ENCODE peak calls at places on chromosomes 11 and 22, in nine cellular contexts. One of them, this sample, is unnamed.

GRCh38 chr11:131614514-131615085 is 244.2 kb downstream of the NTM start:
- DNase-seq in GM23338: no peak
- DNase-seq in neural progenitor cell: no peak
- DNase-seq in HCT116: no peak
- DNase-seq in GM23248: no peak
- DNase-seq in SK-N-SH: no peak
- DNase-seq in hepatocyte: no peak
- DNase-seq in OCI-LY7: no peak
- DNase-seq in MM.1S: no peak
- DNase-seq in this sample: no peak

GRCh38 chr11:96228472-96228871 is 114.5 kb downstream of the MAML2 start:
- DNase-seq in GM23338: no peak
- DNase-seq in neural progenitor cell: no peak
- DNase-seq in HCT116: peak; percentile 16
- DNase-seq in GM23248: peak; percentile 85
- DNase-seq in SK-N-SH: no peak
- DNase-seq in hepatocyte: peak; percentile 66
- DNase-seq in OCI-LY7: no peak
- DNase-seq in MM.1S: no peak
- DNase-seq in this sample: peak; percentile 98

GRCh38 chr22:37153901-37154300 is 4.2 kb upstream of the IL2RB start:
- DNase-seq in GM23338: no peak
- DNase-seq in neural progenitor cell: no peak
- DNase-seq in HCT116: no peak
- DNase-seq in GM23248: no peak
- DNase-seq in SK-N-SH: no peak
- DNase-seq in hepatocyte: no peak
- DNase-seq in OCI-LY7: no peak
- DNase-seq in MM.1S: no peak
- DNase-seq in this sample: no peak

GRCh38 chr11:126716456-126717083 is 284.0 kb downstream of the KIRREL3 start:
- DNase-seq in GM23338: peak; percentile 77
- DNase-seq in neural progenitor cell: peak; percentile 61
- DNase-seq in HCT116: peak; percentile 26
- DNase-seq in GM23248: peak; percentile 47
- DNase-seq in SK-N-SH: peak; percentile 75
- DNase-seq in hepatocyte: peak; percentile 66
- DNase-seq in OCI-LY7: peak; percentile 43
- DNase-seq in MM.1S: peak; percentile 61
- DNase-seq in this sample: peak; percentile 48

GRCh38 chr11:126628450-126628789 is 272.9 kb downstream of the ST3GAL4 start:
- DNase-seq in GM23338: no peak
- DNase-seq in neural progenitor cell: no peak
- DNase-seq in HCT116: no peak
- DNase-seq in GM23248: no peak
- DNase-seq in SK-N-SH: no peak
- DNase-seq in hepatocyte: no peak
- DNase-seq in OCI-LY7: no peak
- DNase-seq in MM.1S: no peak
- DNase-seq in this sample: no peak

GRCh38 chr11:109940816-109941215 is 152.4 kb upstream of the ZC3H12C start:
- DNase-seq in GM23338: no peak
- DNase-seq in neural progenitor cell: no peak
- DNase-seq in HCT116: peak; percentile 39
- DNase-seq in GM23248: peak; percentile 95
- DNase-seq in SK-N-SH: no peak
- DNase-seq in hepatocyte: peak; percentile 10
- DNase-seq in OCI-LY7: no peak
- DNase-seq in MM.1S: no peak
- DNase-seq in this sample: peak; percentile 97

GRCh38 chr11:18367431-18367830 is 26.9 kb upstream of the LDHA start:
- DNase-seq in GM23338: no peak
- DNase-seq in neural progenitor cell: no peak
- DNase-seq in HCT116: no peak
- DNase-seq in GM23248: peak; percentile 34
- DNase-seq in SK-N-SH: no peak
- DNase-seq in hepatocyte: no peak
- DNase-seq in OCI-LY7: no peak
- DNase-seq in MM.1S: no peak
- DNase-seq in this sample: no peak

GRCh38 chr11:33063326-33063775 is 24.0 kb downstream of the TCP11L1 start:
- DNase-seq in GM23338: no peak
- DNase-seq in neural progenitor cell: no peak
- DNase-seq in HCT116: no peak
- DNase-seq in GM23248: peak; percentile 85
- DNase-seq in SK-N-SH: no peak
- DNase-seq in hepatocyte: no peak
- DNase-seq in OCI-LY7: no peak
- DNase-seq in MM.1S: no peak
- DNase-seq in this sample: no peak

GRCh38 chr11:335779-336665 is 15.4 kb upstream of the IFITM3 start:
- DNase-seq in GM23338: no peak
- DNase-seq in neural progenitor cell: peak; percentile 55
- DNase-seq in HCT116: no peak
- DNase-seq in GM23248: no peak
- DNase-seq in SK-N-SH: no peak
- DNase-seq in hepatocyte: peak; percentile 38
- DNase-seq in OCI-LY7: peak; percentile 43
- DNase-seq in MM.1S: no peak
- DNase-seq in this sample: no peak

GRCh38 chr11:102683277-102683676 is 22.3 kb downstream of the MMP27 start:
- DNase-seq in GM23338: peak; percentile 34
- DNase-seq in neural progenitor cell: peak; percentile 5
- DNase-seq in HCT116: peak; percentile 15
- DNase-seq in GM23248: no peak
- DNase-seq in SK-N-SH: no peak
- DNase-seq in hepatocyte: no peak
- DNase-seq in OCI-LY7: no peak
- DNase-seq in MM.1S: no peak
- DNase-seq in this sample: peak; percentile 53

GRCh38 chr22:38941488-38941987 is 15.9 kb upstream of the APOBEC3A start:
- DNase-seq in GM23338: no peak
- DNase-seq in neural progenitor cell: peak; percentile 0
- DNase-seq in HCT116: no peak
- DNase-seq in GM23248: no peak
- DNase-seq in SK-N-SH: no peak
- DNase-seq in hepatocyte: no peak
- DNase-seq in OCI-LY7: no peak
- DNase-seq in MM.1S: peak; percentile 30
- DNase-seq in this sample: no peak

GRCh38 chr11:44453871-44454270 is 111.6 kb upstream of the CD82 start:
- DNase-seq in GM23338: no peak
- DNase-seq in neural progenitor cell: no peak
- DNase-seq in HCT116: no peak
- DNase-seq in GM23248: no peak
- DNase-seq in SK-N-SH: no peak
- DNase-seq in hepatocyte: peak; percentile 58
- DNase-seq in OCI-LY7: no peak
- DNase-seq in MM.1S: no peak
- DNase-seq in this sample: no peak

GRCh38 chr11:60500276-60500935 is 7.8 kb downstream of the MS4A12 start:
- DNase-seq in GM23338: peak; percentile 83
- DNase-seq in neural progenitor cell: peak; percentile 3
- DNase-seq in HCT116: no peak
- DNase-seq in GM23248: peak; percentile 6
- DNase-seq in SK-N-SH: no peak
- DNase-seq in hepatocyte: no peak
- DNase-seq in OCI-LY7: no peak
- DNase-seq in MM.1S: no peak
- DNase-seq in this sample: no peak

GRCh38 chr22:27195104-27195503 is 537.7 kb downstream of the MIAT start:
- DNase-seq in GM23338: no peak
- DNase-seq in neural progenitor cell: no peak
- DNase-seq in HCT116: no peak
- DNase-seq in GM23248: no peak
- DNase-seq in SK-N-SH: no peak
- DNase-seq in hepatocyte: no peak
- DNase-seq in OCI-LY7: no peak
- DNase-seq in MM.1S: no peak
- DNase-seq in this sample: no peak
- TF ChIP-seq EZH2phosphoT487 in GM23338: no peak
- TF ChIP-seq EZH2phosphoT487 in neural progenitor cell: no peak
- TF ChIP-seq EZH2phosphoT487 in HCT116: no peak
- TF ChIP-seq EZH2phosphoT487 in GM23248: no peak
- TF ChIP-seq EZH2phosphoT487 in SK-N-SH: no peak
- TF ChIP-seq EZH2phosphoT487 in hepatocyte: no peak
- TF ChIP-seq EZH2phosphoT487 in OCI-LY7: no peak
- TF ChIP-seq EZH2phosphoT487 in MM.1S: no peak
- TF ChIP-seq EZH2phosphoT487 in this sample: no peak

GRCh38 chr11:47256374-47256773 is 1.4 kb upstream of the NR1H3 start:
- DNase-seq in GM23338: no peak
- DNase-seq in neural progenitor cell: no peak
- DNase-seq in HCT116: no peak
- DNase-seq in GM23248: no peak
- DNase-seq in SK-N-SH: no peak
- DNase-seq in hepatocyte: no peak
- DNase-seq in OCI-LY7: no peak
- DNase-seq in MM.1S: no peak
- DNase-seq in this sample: no peak
- H3K4me1 ChIP-seq in GM23338: peaks cover 33% of the 10 kb centered on the region
- H3K4me1 ChIP-seq in neural progenitor cell: peaks cover 29% of the 10 kb centered on the region
- H3K4me1 ChIP-seq in HCT116: peaks cover 7% of the 10 kb centered on the region
- H3K4me1 ChIP-seq in GM23248: peaks cover 23% of the 10 kb centered on the region
- H3K4me1 ChIP-seq in SK-N-SH: peaks cover 18% of the 10 kb centered on the region
- H3K4me1 ChIP-seq in hepatocyte: peaks cover 44% of the 10 kb centered on the region
- H3K4me1 ChIP-seq in OCI-LY7: peaks cover 4% of the 10 kb centered on the region
- H3K4me1 ChIP-seq in MM.1S: no peaks in the 10 kb centered on the region
- H3K4me1 ChIP-seq in this sample: peaks cover 41% of the 10 kb centered on the region

DNA sequence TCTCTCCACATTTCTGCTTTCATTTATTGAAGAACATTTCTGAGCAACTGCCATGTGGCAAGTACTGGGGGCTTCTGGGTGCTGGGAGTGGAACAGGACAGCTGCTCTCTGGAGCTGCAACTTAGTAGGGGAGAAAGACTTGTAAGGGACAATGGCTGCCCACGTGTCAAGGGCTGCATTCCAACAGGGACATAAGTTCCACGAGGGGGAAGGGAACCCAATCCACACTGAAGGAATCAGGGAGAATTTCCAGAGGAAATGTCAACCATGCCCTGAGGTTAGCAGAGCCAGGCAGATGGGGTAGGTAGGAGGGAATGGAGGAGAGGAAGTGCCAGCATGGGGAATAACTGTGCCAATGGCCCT is 1.7 kb downstream of the MAPK8IP2 start:
- DNase-seq in GM23338: no peak
- DNase-seq in neural progenitor cell: no peak
- DNase-seq in HCT116: no peak
- DNase-seq in GM23248: no peak
- DNase-seq in SK-N-SH: no peak
- DNase-seq in hepatocyte: no peak
- DNase-seq in OCI-LY7: no peak
- DNase-seq in MM.1S: no peak
- DNase-seq in this sample: no peak
- TF ChIP-seq EZH2phosphoT487 in GM23338: no peak
- TF ChIP-seq EZH2phosphoT487 in neural progenitor cell: no peak
- TF ChIP-seq EZH2phosphoT487 in HCT116: no peak
- TF ChIP-seq EZH2phosphoT487 in GM23248: no peak
- TF ChIP-seq EZH2phosphoT487 in SK-N-SH: no peak
- TF ChIP-seq EZH2phosphoT487 in hepatocyte: no peak
- TF ChIP-seq EZH2phosphoT487 in OCI-LY7: no peak
- TF ChIP-seq EZH2phosphoT487 in MM.1S: no peak
- TF ChIP-seq EZH2phosphoT487 in this sample: no peak

DNA sequence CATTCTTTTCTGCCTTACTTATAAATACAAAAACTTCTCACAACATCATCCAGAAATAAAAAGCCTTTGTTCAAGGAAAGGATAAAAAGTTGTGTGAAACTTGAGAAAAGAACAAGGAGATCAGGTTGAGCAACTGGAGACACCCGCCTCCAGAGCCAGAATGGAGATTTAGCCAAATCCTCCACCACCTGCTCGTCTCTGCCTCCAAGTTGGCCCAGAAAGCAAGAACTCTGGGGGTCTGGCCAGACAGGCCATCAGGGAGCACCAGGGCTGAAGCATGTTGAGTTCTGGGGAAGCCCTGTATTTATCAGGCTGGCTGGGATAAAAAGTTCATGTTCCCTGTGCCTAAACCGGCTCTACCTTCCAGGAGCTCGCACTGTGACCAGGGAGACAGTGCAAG is 14.9 kb downstream of the SMCO4 start:
- DNase-seq in GM23338: no peak
- DNase-seq in neural progenitor cell: no peak
- DNase-seq in HCT116: no peak
- DNase-seq in GM23248: no peak
- DNase-seq in SK-N-SH: no peak
- DNase-seq in hepatocyte: no peak
- DNase-seq in OCI-LY7: no peak
- DNase-seq in MM.1S: no peak
- DNase-seq in this sample: no peak
- H3K4me1 ChIP-seq in GM23338: peaks cover 28% of the 10 kb centered on the region
- H3K4me1 ChIP-seq in neural progenitor cell: peaks cover 19% of the 10 kb centered on the region
- H3K4me1 ChIP-seq in HCT116: no peaks in the 10 kb centered on the region
- H3K4me1 ChIP-seq in GM23248: peaks cover 30% of the 10 kb centered on the region
- H3K4me1 ChIP-seq in SK-N-SH: no peaks in the 10 kb centered on the region
- H3K4me1 ChIP-seq in hepatocyte: peaks cover 53% of the 10 kb centered on the region
- H3K4me1 ChIP-seq in OCI-LY7: peaks cover 57% of the 10 kb centered on the region
- H3K4me1 ChIP-seq in MM.1S: peaks cover 17% of the 10 kb centered on the region
- H3K4me1 ChIP-seq in this sample: peaks cover 9% of the 10 kb centered on the region

DNA sequence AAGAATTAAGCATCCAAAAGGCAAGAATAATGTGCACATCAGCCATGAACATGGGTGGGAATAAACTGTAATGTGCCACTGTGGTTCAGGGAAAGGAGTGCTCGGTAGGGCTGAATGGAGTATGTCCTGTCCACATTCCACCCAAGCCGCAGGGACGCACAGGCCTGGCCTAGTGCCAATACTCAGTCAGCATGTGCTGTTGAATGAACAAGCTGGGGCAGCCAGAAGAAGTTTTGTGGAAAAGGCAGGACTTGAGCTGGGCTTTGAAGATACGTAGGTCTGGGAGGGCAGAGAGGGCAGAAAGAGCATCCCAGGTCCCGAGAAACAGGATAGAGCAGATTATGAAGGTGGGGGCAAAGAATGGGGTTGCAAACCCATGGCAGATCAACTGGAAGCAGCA is 60.0 kb upstream of the PLET1 start:
- DNase-seq in GM23338: no peak
- DNase-seq in neural progenitor cell: no peak
- DNase-seq in HCT116: no peak
- DNase-seq in GM23248: peak; percentile 71
- DNase-seq in SK-N-SH: no peak
- DNase-seq in hepatocyte: peak; percentile 68
- DNase-seq in OCI-LY7: no peak
- DNase-seq in MM.1S: no peak
- DNase-seq in this sample: peak; percentile 82
- TF ChIP-seq EZH2phosphoT487 in GM23338: no peak
- TF ChIP-seq EZH2phosphoT487 in neural progenitor cell: no peak
- TF ChIP-seq EZH2phosphoT487 in HCT116: no peak
- TF ChIP-seq EZH2phosphoT487 in GM23248: no peak
- TF ChIP-seq EZH2phosphoT487 in SK-N-SH: no peak
- TF ChIP-seq EZH2phosphoT487 in hepatocyte: no peak
- TF ChIP-seq EZH2phosphoT487 in OCI-LY7: no peak
- TF ChIP-seq EZH2phosphoT487 in MM.1S: no peak
- TF ChIP-seq EZH2phosphoT487 in this sample: no peak

DNA sequence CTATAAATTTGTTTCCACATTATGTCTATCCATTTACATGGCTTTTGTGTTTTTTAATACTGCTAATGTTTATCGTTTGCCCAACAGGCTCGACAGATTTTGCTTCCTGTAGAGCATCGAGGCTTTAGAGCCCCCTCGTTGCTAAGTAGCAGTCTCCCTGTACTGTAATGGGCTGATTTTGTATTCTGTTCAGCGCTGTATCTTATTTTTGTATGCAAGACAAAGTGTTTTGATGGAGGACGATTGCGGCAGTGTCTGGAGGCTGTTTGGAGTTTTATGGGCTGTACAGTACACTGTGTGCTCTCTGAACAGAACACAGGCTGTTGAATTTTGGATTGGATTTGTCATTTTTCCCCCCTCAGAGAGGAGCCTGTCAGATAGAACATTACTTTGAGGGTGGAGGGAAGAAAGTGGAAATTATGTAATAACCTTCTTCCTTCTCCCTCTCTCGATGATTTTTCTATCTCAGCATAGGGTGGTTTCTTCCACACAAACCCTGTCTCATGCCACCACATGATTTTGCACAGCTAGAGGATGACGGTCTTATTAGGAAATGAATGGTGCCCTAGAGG is 104.4 kb downstream of the ZBTB16 start:
- DNase-seq in GM23338: no peak
- DNase-seq in neural progenitor cell: no peak
- DNase-seq in HCT116: no peak
- DNase-seq in GM23248: no peak
- DNase-seq in SK-N-SH: no peak
- DNase-seq in hepatocyte: peak; percentile 53
- DNase-seq in OCI-LY7: no peak
- DNase-seq in MM.1S: no peak
- DNase-seq in this sample: no peak
- H3K4me1 ChIP-seq in GM23338: peaks cover 29% of the 10 kb centered on the region
- H3K4me1 ChIP-seq in neural progenitor cell: peaks cover 53% of the 10 kb centered on the region
- H3K4me1 ChIP-seq in HCT116: peaks cover 27% of the 10 kb centered on the region
- H3K4me1 ChIP-seq in GM23248: peaks cover 35% of the 10 kb centered on the region
- H3K4me1 ChIP-seq in SK-N-SH: peaks cover 46% of the 10 kb centered on the region
- H3K4me1 ChIP-seq in hepatocyte: peaks cover 87% of the 10 kb centered on the region
- H3K4me1 ChIP-seq in OCI-LY7: peaks cover 87% of the 10 kb centered on the region
- H3K4me1 ChIP-seq in MM.1S: peaks cover 46% of the 10 kb centered on the region
- H3K4me1 ChIP-seq in this sample: peaks cover 46% of the 10 kb centered on the region